ENCODE peak calls at places on chromosome 21, in six cellular contexts. One of them, this sample, is unnamed.

GRCh38 chr21:22468893-22469292 is 1470.7 kb downstream of the NCAM2 start:
- DNase-seq in CD4-positive, alpha-beta memory T cell: no peak
- DNase-seq in endothelial cell of umbilical vein: no peak
- DNase-seq in left ventricle myocardium inferior: no peak
- DNase-seq in left lung: no peak
- DNase-seq in adrenal gland: no peak
- DNase-seq in this sample: no peak

GRCh38 chr21:33899199-33899598 is 16.4 kb downstream of the ATP5PO start:
- DNase-seq in endothelial cell of umbilical vein: peak; percentile 28
- DNase-seq in left ventricle myocardium inferior: no peak
- DNase-seq in CD4-positive, alpha-beta memory T cell: no peak
- DNase-seq in left lung: no peak
- DNase-seq in adrenal gland: no peak
- DNase-seq in this sample: no peak

GRCh38 chr21:25709684-25710265 is 24.9 kb downstream of the ATP5PF start:
- DNase-seq in adrenal gland: no peak
- DNase-seq in endothelial cell of umbilical vein: no peak
- DNase-seq in CD4-positive, alpha-beta memory T cell: no peak
- DNase-seq in left lung: no peak
- DNase-seq in left ventricle myocardium inferior: no peak
- DNase-seq in this sample: no peak

GRCh38 chr21:35343046-35343816 is 294.1 kb upstream of the RUNX1 start:
- DNase-seq in left ventricle myocardium inferior: no peak
- DNase-seq in adrenal gland: no peak
- DNase-seq in CD4-positive, alpha-beta memory T cell: no peak
- DNase-seq in left lung: no peak
- DNase-seq in endothelial cell of umbilical vein: peak; percentile 18
- DNase-seq in this sample: no peak

GRCh38 chr21:41098076-41098475 is 69.9 kb upstream of the BACE2 start:
- DNase-seq in left lung: no peak
- DNase-seq in endothelial cell of umbilical vein: no peak
- DNase-seq in CD4-positive, alpha-beta memory T cell: no peak
- DNase-seq in left ventricle myocardium inferior: no peak
- DNase-seq in adrenal gland: no peak
- DNase-seq in this sample: no peak

GRCh38 chr21:33522950-33523349 is 19.0 kb downstream of the GART start:
- DNase-seq in adrenal gland: no peak
- DNase-seq in CD4-positive, alpha-beta memory T cell: no peak
- DNase-seq in left lung: no peak
- DNase-seq in left ventricle myocardium inferior: no peak
- DNase-seq in endothelial cell of umbilical vein: no peak
- DNase-seq in this sample: no peak

GRCh38 chr21:42430570-42430969 is 26.9 kb downstream of the UBASH3A start:
- DNase-seq in endothelial cell of umbilical vein: no peak
- DNase-seq in left ventricle myocardium inferior: no peak
- DNase-seq in CD4-positive, alpha-beta memory T cell: no peak
- DNase-seq in adrenal gland: no peak
- DNase-seq in left lung: no peak
- DNase-seq in this sample: no peak

GRCh38 chr21:18832081-18832670 is 428.6 kb upstream of the TMPRSS15 start:
- DNase-seq in left lung: no peak
- DNase-seq in adrenal gland: no peak
- DNase-seq in CD4-positive, alpha-beta memory T cell: no peak
- DNase-seq in left ventricle myocardium inferior: no peak
- DNase-seq in endothelial cell of umbilical vein: no peak
- DNase-seq in this sample: no peak

GRCh38 chr21:42311160-42311559 is 4.0 kb downstream of the TFF3 start:
- DNase-seq in CD4-positive, alpha-beta memory T cell: no peak
- DNase-seq in left ventricle myocardium inferior: no peak
- DNase-seq in adrenal gland: no peak
- DNase-seq in endothelial cell of umbilical vein: no peak
- DNase-seq in left lung: peak; percentile 51
- DNase-seq in this sample: no peak

GRCh38 chr21:27407296-27407695 is 440.4 kb upstream of the ADAMTS5 start:
- DNase-seq in left lung: no peak
- DNase-seq in endothelial cell of umbilical vein: peak; percentile 24
- DNase-seq in adrenal gland: no peak
- DNase-seq in left ventricle myocardium inferior: no peak
- DNase-seq in CD4-positive, alpha-beta memory T cell: no peak
- DNase-seq in this sample: no peak

GRCh38 chr21:27408826-27409225 is 441.9 kb upstream of the ADAMTS5 start:
- DNase-seq in adrenal gland: no peak
- DNase-seq in endothelial cell of umbilical vein: no peak
- DNase-seq in left ventricle myocardium inferior: no peak
- DNase-seq in CD4-positive, alpha-beta memory T cell: no peak
- DNase-seq in left lung: no peak
- DNase-seq in this sample: no peak

GRCh38 chr21:27403011-27403410 is 436.1 kb upstream of the ADAMTS5 start:
- DNase-seq in adrenal gland: no peak
- DNase-seq in endothelial cell of umbilical vein: no peak
- DNase-seq in CD4-positive, alpha-beta memory T cell: no peak
- DNase-seq in left ventricle myocardium inferior: no peak
- DNase-seq in left lung: no peak
- DNase-seq in this sample: no peak

GRCh38 chr21:27406297-27407009 is 439.6 kb upstream of the ADAMTS5 start:
- DNase-seq in adrenal gland: no peak
- DNase-seq in left lung: no peak
- DNase-seq in CD4-positive, alpha-beta memory T cell: no peak
- DNase-seq in endothelial cell of umbilical vein: peak; percentile 85
- DNase-seq in left ventricle myocardium inferior: no peak
- DNase-seq in this sample: no peak
- H3K27ac ChIP-seq in adrenal gland: no peak overlapping the region
- H3K27ac ChIP-seq in left lung: peak overlapping the region; percentile 34
- H3K27ac ChIP-seq in CD4-positive, alpha-beta memory T cell: no peak overlapping the region
- H3K27ac ChIP-seq in endothelial cell of umbilical vein: no peak overlapping the region
- H3K27ac ChIP-seq in left ventricle myocardium inferior: peak overlapping the region; percentile 71
- H3K27ac ChIP-seq in this sample: no peak overlapping the region

DNA sequence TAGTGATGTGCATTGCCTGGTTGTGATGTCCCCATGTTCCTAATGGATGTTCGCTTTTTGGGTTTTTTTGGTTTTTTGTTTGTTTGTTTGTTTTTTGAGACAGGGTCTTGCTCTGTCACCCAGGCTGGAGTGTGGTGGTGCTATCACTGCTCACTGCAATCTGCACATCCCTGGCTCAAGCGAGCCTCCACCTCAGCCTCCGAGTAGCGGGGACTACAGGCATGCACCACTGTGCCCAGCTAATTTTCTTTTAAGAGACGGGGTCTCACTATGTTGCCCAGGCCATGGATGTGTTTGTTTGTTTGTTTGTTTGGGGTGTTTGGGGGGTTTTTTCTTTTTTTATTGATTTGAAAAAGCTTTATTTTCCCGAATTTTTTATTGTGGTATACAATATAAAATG is 2.1 kb downstream of the COL6A2 start:
- DNase-seq in CD4-positive, alpha-beta memory T cell: no peak
- DNase-seq in adrenal gland: no peak
- DNase-seq in left ventricle myocardium inferior: no peak
- DNase-seq in endothelial cell of umbilical vein: no peak
- DNase-seq in left lung: no peak
- DNase-seq in this sample: no peak
- H3K27ac ChIP-seq in CD4-positive, alpha-beta memory T cell: no peak overlapping the region
- H3K27ac ChIP-seq in adrenal gland: no peak overlapping the region
- H3K27ac ChIP-seq in left ventricle myocardium inferior: peak overlapping the region; percentile 92
- H3K27ac ChIP-seq in endothelial cell of umbilical vein: no peak overlapping the region
- H3K27ac ChIP-seq in left lung: no peak overlapping the region
- H3K27ac ChIP-seq in this sample: no peak overlapping the region

DNA sequence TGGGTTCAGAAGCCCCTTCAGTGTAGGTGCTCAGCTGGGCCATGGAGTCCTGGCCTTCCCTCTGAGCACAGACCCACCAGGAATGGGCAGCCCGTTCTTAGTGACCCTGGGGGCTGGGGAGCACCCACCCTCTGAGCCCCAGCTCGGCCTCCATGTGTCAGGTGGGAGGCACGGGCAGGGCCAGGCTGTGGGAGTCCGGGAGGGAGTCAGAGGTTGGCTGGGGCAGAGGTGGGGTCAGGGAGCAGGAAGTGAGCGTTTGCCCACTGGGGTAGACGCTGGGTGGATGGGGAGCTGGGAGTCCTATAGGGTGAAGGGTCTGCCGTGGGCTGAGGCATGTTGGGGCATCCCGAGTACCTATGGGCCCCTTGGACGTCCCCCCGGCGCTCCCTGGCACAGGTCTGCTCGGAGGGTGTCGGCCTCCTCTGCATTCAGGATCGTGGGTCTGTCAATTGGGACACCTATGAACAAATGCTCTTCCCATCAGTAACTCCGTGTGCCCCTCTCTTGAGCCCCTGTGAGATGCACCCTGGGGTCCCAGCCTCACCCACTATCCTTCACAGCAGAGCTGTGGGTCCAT is 30.5 kb downstream of the COL18A1 start:
- DNase-seq in left ventricle myocardium inferior: no peak
- DNase-seq in adrenal gland: no peak
- DNase-seq in left lung: peak; percentile 49
- DNase-seq in CD4-positive, alpha-beta memory T cell: peak; percentile 32
- DNase-seq in endothelial cell of umbilical vein: no peak
- DNase-seq in this sample: no peak
- H3K27ac ChIP-seq in left ventricle myocardium inferior: no peak overlapping the region
- H3K27ac ChIP-seq in adrenal gland: no peak overlapping the region
- H3K27ac ChIP-seq in left lung: no peak overlapping the region
- H3K27ac ChIP-seq in CD4-positive, alpha-beta memory T cell: no peak overlapping the region
- H3K27ac ChIP-seq in endothelial cell of umbilical vein: no peak overlapping the region
- H3K27ac ChIP-seq in this sample: no peak overlapping the region

GRCh38 chr21:14215971-14216621 is at the start of gene RBM11:
- DNase-seq in left ventricle myocardium inferior: peak; percentile 57
- DNase-seq in left lung: peak; percentile 93
- DNase-seq in adrenal gland: peak; percentile 60
- DNase-seq in CD4-positive, alpha-beta memory T cell: peak; percentile 56
- DNase-seq in endothelial cell of umbilical vein: peak; percentile 8
- DNase-seq in this sample: peak; percentile 48

GRCh38 chr21:14210738-14211137 is at the start of gene LIPI:
- DNase-seq in left lung: no peak
- DNase-seq in endothelial cell of umbilical vein: no peak
- DNase-seq in adrenal gland: no peak
- DNase-seq in left ventricle myocardium inferior: no peak
- DNase-seq in CD4-positive, alpha-beta memory T cell: no peak
- DNase-seq in this sample: no peak

DNA sequence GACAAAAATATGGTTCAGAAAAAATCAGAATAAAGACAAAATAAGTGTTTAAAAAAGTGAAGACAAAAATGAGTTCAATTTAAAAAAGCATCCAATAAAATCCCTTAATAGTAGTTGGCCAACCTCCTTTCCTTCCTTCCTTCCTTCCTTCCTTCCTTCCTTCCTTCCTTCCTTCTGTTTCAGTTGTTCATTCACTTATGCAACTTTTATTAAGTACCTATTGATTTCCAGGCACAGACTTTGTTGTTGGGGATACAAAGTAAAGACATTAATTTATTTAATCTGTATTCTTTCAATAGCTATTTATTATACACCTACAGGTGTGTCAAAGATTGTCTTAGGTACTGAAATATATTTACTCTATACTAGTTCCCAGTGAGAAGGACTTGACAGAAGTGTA is 2.4 kb upstream of the LIPI start:
- DNase-seq in adrenal gland: no peak
- DNase-seq in endothelial cell of umbilical vein: no peak
- DNase-seq in left ventricle myocardium inferior: no peak
- DNase-seq in left lung: no peak
- DNase-seq in CD4-positive, alpha-beta memory T cell: no peak
- DNase-seq in this sample: no peak
- H3K27ac ChIP-seq in adrenal gland: no peak overlapping the region
- H3K27ac ChIP-seq in endothelial cell of umbilical vein: no peak overlapping the region
- H3K27ac ChIP-seq in left ventricle myocardium inferior: no peak overlapping the region
- H3K27ac ChIP-seq in left lung: no peak overlapping the region
- H3K27ac ChIP-seq in CD4-positive, alpha-beta memory T cell: no peak overlapping the region
- H3K27ac ChIP-seq in this sample: no peak overlapping the region

GRCh38 chr21:17455451-17455850 is 57.4 kb upstream of the CXADR start:
- DNase-seq in adrenal gland: no peak
- DNase-seq in CD4-positive, alpha-beta memory T cell: no peak
- DNase-seq in left ventricle myocardium inferior: no peak
- DNase-seq in left lung: no peak
- DNase-seq in endothelial cell of umbilical vein: no peak
- DNase-seq in this sample: no peak
- H3K27ac ChIP-seq in adrenal gland: no peak overlapping the region
- H3K27ac ChIP-seq in CD4-positive, alpha-beta memory T cell: no peak overlapping the region
- H3K27ac ChIP-seq in left ventricle myocardium inferior: no peak overlapping the region
- H3K27ac ChIP-seq in left lung: no peak overlapping the region
- H3K27ac ChIP-seq in endothelial cell of umbilical vein: no peak overlapping the region
- H3K27ac ChIP-seq in this sample: no peak overlapping the region

DNA sequence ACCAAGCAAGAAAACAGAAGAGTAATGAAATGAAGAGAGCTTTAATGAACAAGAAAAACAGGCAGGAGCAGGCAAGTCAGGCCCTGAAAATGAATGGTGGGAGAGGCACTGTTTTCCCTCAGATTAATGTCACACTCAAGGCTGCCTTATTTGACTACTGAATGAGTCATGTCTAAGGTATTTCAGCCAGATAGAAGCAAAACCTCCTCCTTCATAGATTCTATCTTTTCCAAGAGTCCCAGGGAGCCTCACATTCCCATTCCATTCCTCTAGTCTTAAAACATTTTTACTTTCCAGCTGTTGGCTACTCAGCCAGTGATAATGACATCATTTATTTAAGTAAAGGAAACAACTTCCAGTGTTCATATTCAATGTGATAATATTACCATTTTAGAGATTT is 228.5 kb upstream of the NRIP1 start:
- DNase-seq in adrenal gland: peak; percentile 30
- DNase-seq in CD4-positive, alpha-beta memory T cell: no peak
- DNase-seq in left ventricle myocardium inferior: no peak
- DNase-seq in left lung: no peak
- DNase-seq in endothelial cell of umbilical vein: peak; percentile 68
- DNase-seq in this sample: no peak
- H3K27ac ChIP-seq in adrenal gland: no peak overlapping the region
- H3K27ac ChIP-seq in CD4-positive, alpha-beta memory T cell: no peak overlapping the region
- H3K27ac ChIP-seq in left ventricle myocardium inferior: no peak overlapping the region
- H3K27ac ChIP-seq in left lung: no peak overlapping the region
- H3K27ac ChIP-seq in endothelial cell of umbilical vein: peak overlapping the region; percentile 11
- H3K27ac ChIP-seq in this sample: no peak overlapping the region

GRCh38 chr21:39386194-39386593 is 37.3 kb upstream of the HMGN1 start:
- DNase-seq in adrenal gland: peak; percentile 71
- DNase-seq in CD4-positive, alpha-beta memory T cell: no peak
- DNase-seq in left ventricle myocardium inferior: no peak
- DNase-seq in left lung: peak; percentile 80
- DNase-seq in endothelial cell of umbilical vein: no peak
- DNase-seq in this sample: no peak
- H3K27ac ChIP-seq in adrenal gland: peak overlapping the region; percentile 24
- H3K27ac ChIP-seq in CD4-positive, alpha-beta memory T cell: peak overlapping the region; percentile 1
- H3K27ac ChIP-seq in left ventricle myocardium inferior: peak overlapping the region; percentile 83
- H3K27ac ChIP-seq in left lung: peak overlapping the region; percentile 69
- H3K27ac ChIP-seq in endothelial cell of umbilical vein: no peak overlapping the region
- H3K27ac ChIP-seq in this sample: peak overlapping the region; percentile 10

DNA sequence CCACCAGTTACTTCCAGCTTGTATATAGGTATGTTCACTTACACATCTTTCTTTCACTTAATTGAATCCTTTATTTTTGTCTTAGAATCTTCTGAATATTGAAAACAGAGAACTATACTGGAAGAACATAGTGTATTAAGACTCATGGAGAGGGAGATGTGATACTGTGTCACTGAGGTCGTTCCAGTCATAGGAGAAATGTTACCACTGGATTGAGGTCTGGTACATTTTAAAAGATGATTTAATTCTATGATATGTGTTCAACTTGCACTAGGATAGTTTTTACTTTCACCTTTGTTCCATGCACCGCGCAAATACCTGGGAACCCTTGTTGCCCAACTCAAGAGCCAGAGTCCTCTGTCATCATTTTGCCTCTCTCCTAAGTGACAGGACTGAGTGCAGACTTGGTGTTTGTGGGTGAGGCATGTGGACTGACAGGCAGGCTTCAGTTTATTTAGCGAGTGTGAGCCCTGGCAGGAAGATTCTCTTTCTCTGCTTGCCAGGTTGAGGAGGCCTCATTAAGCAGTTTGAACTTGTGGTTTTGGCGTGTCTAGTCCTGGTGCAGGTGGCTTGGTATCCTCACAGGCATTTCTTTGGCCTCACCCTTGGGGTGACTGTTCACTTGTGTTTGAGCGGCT is 63.7 kb downstream of the DYRK1A start:
- DNase-seq in adrenal gland: no peak
- DNase-seq in CD4-positive, alpha-beta memory T cell: no peak
- DNase-seq in endothelial cell of umbilical vein: no peak
- DNase-seq in left ventricle myocardium inferior: no peak
- DNase-seq in left lung: no peak
- DNase-seq in this sample: no peak
- H3K27ac ChIP-seq in adrenal gland: no peak overlapping the region
- H3K27ac ChIP-seq in CD4-positive, alpha-beta memory T cell: no peak overlapping the region
- H3K27ac ChIP-seq in endothelial cell of umbilical vein: no peak overlapping the region
- H3K27ac ChIP-seq in left ventricle myocardium inferior: peak overlapping the region; percentile 55
- H3K27ac ChIP-seq in left lung: no peak overlapping the region
- H3K27ac ChIP-seq in this sample: no peak overlapping the region